ENCODE peak calls at places on chromosomes 7 and 10, in four cellular contexts. O, A, X and Y are unnamed samples.

GRCh38 chr10:36621346-36621745 is 504.1 kb upstream of the ANKRD30A start:
- DNase-seq in O (no peak), A (no peak), X (no peak), Y (no peak)

GRCh38 chr10:110007171-110007700 is 548 bp upstream of the ADD3 start:
- DNase-seq in O (no peak), A (no peak), X (peak; percentile 53), Y (peak; percentile 14)

GRCh38 chr10:72133517-72133916 is 45.2 kb upstream of the SPOCK2 start:
- DNase-seq in O (no peak), A (peak; percentile 92), X (no peak), Y (no peak)

GRCh38 chr10:61286695-61287094 is 166.5 kb downstream of the TMEM26 start:
- DNase-seq in O (no peak), A (peak; percentile 85), X (no peak), Y (no peak)

GRCh38 chr7:41383596-41383995 is 319.3 kb downstream of the INHBA start:
- DNase-seq in O (no peak), A (no peak), X (no peak), Y (no peak)

GRCh38 chr10:94673614-94674321 is 9.8 kb upstream of the CYP2C18 start:
- DNase-seq in O (no peak), A (no peak), X (no peak), Y (no peak)

GRCh38 chr7:154647625-154648024 is 355.3 kb downstream of the PAXIP1 start:
- DNase-seq in O (no peak), A (no peak), X (no peak), Y (no peak)

GRCh38 chr7:716212-716611 is 10.3 kb upstream of the DNAAF5 start:
- DNase-seq in O (no peak), A (no peak), X (no peak), Y (no peak)

GRCh38 chr10:83555264-83555663 is 584.0 kb upstream of the GHITM start:
- DNase-seq in O (no peak), A (peak; percentile 23), X (no peak), Y (no peak)

GRCh38 chr7:104231054-104232046 is 23.5 kb upstream of the ORC5 start:
- DNase-seq in O (peak; percentile 79), A (no peak), X (peak; percentile 73), Y (peak; percentile 54)

GRCh38 chr7:45990276-45990675 is 69.2 kb upstream of the IGFBP3 start:
- DNase-seq in O (no peak), A (no peak), X (no peak), Y (no peak)

GRCh38 chr7:112176241-112176640 is 30.0 kb downstream of the DOCK4 start:
- DNase-seq in O (no peak), A (no peak), X (no peak), Y (no peak)

GRCh38 chr10:97332586-97333350 is 1.8 kb downstream of the FRAT2 start:
- DNase-seq in O (no peak), A (no peak), X (peak; percentile 50), Y (peak; percentile 34)

GRCh38 chr7:84263106-84263505 is 68.5 kb upstream of the SEMA3A start:
- DNase-seq in O (no peak), A (no peak), X (no peak), Y (no peak)

GRCh38 chr10:71015674-71016073 is 127.3 kb upstream of the PCBD1 start:
- DNase-seq in O (no peak), A (no peak), X (no peak), Y (no peak)

GRCh38 chr7:112550468-112551060 is 69.8 kb downstream of the LSMEM1 start:
- DNase-seq in O (peak; percentile 74), A (peak; percentile 23), X (peak; percentile 64), Y (no peak)

GRCh38 chr10:96703358-96703757 is 17.0 kb downstream of the PIK3AP1 start:
- DNase-seq in O (no peak), A (no peak), X (no peak), Y (no peak)

GRCh38 chr7:35004531-35005096 is 32.7 kb downstream of the DPY19L1 start:
- DNase-seq in O (no peak), A (no peak), X (peak; percentile 41), Y (no peak)

GRCh38 chr10:124566981-124567835 is 105.6 kb downstream of the LHPP start:
- DNase-seq in O (no peak), A (no peak), X (no peak), Y (no peak)

GRCh38 chr10:133124357-133125211 is 35.4 kb upstream of the KNDC1 start:
- DNase-seq in O (peak; percentile 84), A (no peak), X (peak; percentile 61), Y (peak; percentile 76)

GRCh38 chr7:18119985-18120384 is 92.3 kb upstream of the PRPS1L1 start:
- DNase-seq in O (no peak), A (no peak), X (no peak), Y (peak; percentile 38)

GRCh38 chr7:114468844-114469243 is 54.2 kb downstream of the FOXP2 start:
- DNase-seq in O (no peak), A (no peak), X (no peak), Y (no peak)

GRCh38 chr7:31982962-31983361 is 87.2 kb downstream of the PDE1C start:
- DNase-seq in O (no peak), A (no peak), X (no peak), Y (no peak)

GRCh38 chr10:124711145-124711544 is 33.0 kb downstream of the FAM53B start:
- DNase-seq in O (no peak), A (no peak), X (no peak), Y (no peak)

GRCh38 chr7:33698006-33698405 is 207.3 kb upstream of the BMPER start:
- DNase-seq in O (no peak), A (no peak), X (no peak), Y (no peak)

GRCh38 chr7:92569137-92569536 is 21.1 kb downstream of the FAM133B start:
- DNase-seq in O (no peak), A (no peak), X (no peak), Y (no peak)

GRCh38 chr10:69498711-69499471 is 47.6 kb downstream of the TSPAN15 start:
- DNase-seq in O (no peak), A (no peak), X (no peak), Y (no peak)

GRCh38 chr7:55526770-55527169 is 45.5 kb downstream of the VOPP1 start:
- DNase-seq in O (no peak), A (no peak), X (no peak), Y (peak; percentile 38)

GRCh38 chr7:149815661-149816266 is 22.4 kb upstream of the ZNF862 start:
- DNase-seq in O (no peak), A (no peak), X (no peak), Y (no peak)

GRCh38 chr7:102991540-102992214 is 78.9 kb downstream of the LRRC17 start:
- DNase-seq in O (peak; percentile 15), A (no peak), X (peak; percentile 85), Y (no peak)

GRCh38 chr7:30074422-30075030 is 46.3 kb downstream of the PLEKHA8 start:
- DNase-seq in O (peak; percentile 32), A (no peak), X (peak; percentile 16), Y (no peak)

GRCh38 chr7:82528577-82529305 is 85.2 kb upstream of the CACNA2D1 start:
- DNase-seq in O (no peak), A (no peak), X (no peak), Y (no peak)

GRCh38 chr7:34070486-34071323 is 165.4 kb downstream of the BMPER start:
- DNase-seq in O (no peak), A (no peak), X (no peak), Y (no peak)

GRCh38 chr10:21924511-21924910 is 79.0 kb downstream of the DNAJC1 start:
- DNase-seq in O (no peak), A (no peak), X (no peak), Y (no peak)

DNA sequence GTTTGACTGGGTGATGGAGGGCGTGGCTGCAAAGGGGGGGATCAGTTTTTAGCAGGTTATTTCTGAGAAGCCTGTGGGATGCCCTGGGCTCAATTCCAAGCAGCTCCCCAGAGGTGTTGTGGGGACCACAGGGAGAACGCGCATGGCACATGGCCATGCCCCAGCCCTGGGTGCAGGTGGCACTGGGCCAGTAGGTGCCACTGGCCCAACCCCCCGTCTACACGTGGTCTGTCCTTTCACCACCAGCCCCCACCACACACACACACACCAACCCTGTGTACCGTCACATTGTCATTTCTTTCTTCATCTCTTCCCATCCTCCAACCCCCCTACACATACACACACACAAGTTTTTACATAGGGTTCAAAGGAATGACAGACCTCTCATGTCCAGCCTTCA is 115.1 kb upstream of the STK17A start:
- DNase-seq in O (no peak), A (no peak), X (no peak), Y (no peak)
- TF ChIP-seq USF1 in O (no peak), A (no peak), X (no peak), Y (no peak)

DNA sequence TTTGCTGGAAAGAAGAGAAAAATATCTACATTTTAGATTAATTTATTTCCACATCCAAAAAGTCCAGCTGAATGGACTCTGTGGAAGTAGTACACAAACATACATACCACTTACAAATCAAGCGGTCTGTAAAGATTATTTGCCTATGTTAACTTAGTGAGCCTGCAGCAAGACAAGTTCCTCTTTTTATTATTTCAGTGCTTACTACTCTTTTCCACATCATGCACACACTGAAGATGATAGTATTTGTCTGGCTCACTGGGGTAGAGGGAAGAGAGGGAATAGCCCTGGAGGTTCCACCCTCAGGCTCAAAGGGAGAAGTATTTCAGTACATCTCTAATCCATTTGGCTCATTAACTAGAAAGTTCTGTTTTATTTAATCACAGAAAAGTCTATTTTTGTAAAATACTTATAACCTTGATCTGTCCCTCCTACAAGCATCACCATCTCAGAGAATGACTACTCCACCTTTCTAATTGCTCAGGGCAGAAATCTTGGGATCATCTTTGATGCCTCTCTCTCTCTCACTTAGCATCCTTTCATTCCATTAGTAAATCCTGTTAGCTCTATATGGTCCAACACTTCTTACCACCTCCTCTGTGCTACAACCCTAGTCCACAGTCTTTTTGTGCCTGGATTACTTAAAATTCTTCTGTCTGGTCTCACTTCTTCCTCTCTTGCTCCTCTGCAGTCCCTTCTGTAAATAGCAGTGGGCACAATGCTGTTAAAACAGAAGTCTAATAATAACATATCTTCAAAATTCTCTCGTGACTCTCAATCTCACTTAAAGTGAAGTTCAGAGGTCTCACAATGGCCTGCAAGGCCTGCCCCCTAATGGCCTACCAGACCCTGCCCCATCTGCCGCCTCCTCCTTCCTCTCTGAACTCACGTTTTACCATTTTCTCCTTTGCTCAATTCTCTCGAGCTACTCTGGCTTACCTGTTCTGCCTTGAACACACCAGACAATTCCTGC is 64.3 kb upstream of the CCDC6 start:
- DNase-seq in O (no peak), A (no peak), X (no peak), Y (peak; percentile 35)
- TF ChIP-seq USF1 in O (no peak), A (no peak), X (no peak), Y (no peak)

GRCh38 chr7:23852135-23852534 is 142.1 kb downstream of the STK31 start:
- DNase-seq in O (no peak), A (no peak), X (no peak), Y (no peak)
- TF ChIP-seq USF1 in O (no peak), A (no peak), X (no peak), Y (no peak)

DNA sequence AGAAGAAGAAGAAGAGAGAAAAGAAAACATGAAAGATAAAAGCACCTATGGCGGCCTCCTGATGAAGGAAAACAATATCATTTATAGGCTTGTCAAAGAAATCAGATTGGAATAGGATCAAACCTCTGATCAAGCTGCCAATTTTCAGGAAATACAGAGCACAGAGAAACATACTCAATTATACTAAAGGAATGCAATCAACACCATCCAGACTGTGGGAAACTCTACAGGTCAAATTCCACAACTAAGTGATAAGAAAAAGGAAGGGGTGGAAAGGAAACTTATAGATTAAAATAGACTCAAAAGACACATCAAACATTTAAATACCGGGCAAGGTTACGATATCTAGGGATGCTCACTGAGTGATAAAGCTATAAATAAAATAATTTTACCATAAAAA is 39.3 kb downstream of the AOAH start:
- DNase-seq in O (no peak), A (no peak), X (no peak), Y (no peak)
- TF ChIP-seq USF1 in O (no peak), A (no peak), X (no peak), Y (no peak)

GRCh38 chr7:50641442-50642405 is 76.5 kb upstream of the DDC start:
- DNase-seq in O (no peak), A (no peak), X (no peak), Y (no peak)
- TF ChIP-seq USF1 in O (no peak), A (no peak), X (no peak), Y (no peak)